ENCODE peak calls at places on chromosome 1, in five cellular contexts. N is choroid plexus epithelial cell, V is spleen, U is AG09309, G is BE2C. D is an unnamed sample.

GRCh38 chr1:227317541-227318002 is 720 bp downstream of the CDC42BPA start:
- DNase-seq in U (no peak), N (peak), G (peak), V (no peak), D (no peak)

GRCh38 chr1:225847610-225848009 is 34.6 kb downstream of the TMEM63A start:
- DNase-seq in G (no peak), V (peak), U (no peak), N (no peak), D (no peak)

GRCh38 chr1:232034547-232034946 is 408.0 kb downstream of the DISC1 start:
- DNase-seq in N (no peak), U (no peak), V (no peak), G (no peak), D (no peak)

GRCh38 chr1:61142726-61143500 is 60.6 kb downstream of the NFIA start:
- DNase-seq in G (no peak), V (no peak), N (no peak), U (no peak), D (no peak)

GRCh38 chr1:54347955-54348699 is 58.1 kb downstream of the SSBP3 start:
- DNase-seq in N (no peak), G (no peak), U (no peak), V (no peak), D (no peak)

GRCh38 chr1:56576880-56577858 is 2.2 kb downstream of the PLPP3 start:
- DNase-seq in V (no peak), U (no peak), G (no peak), N (peak), D (no peak)

GRCh38 chr1:17212487-17213121 is 7.7 kb downstream of the PADI1 start:
- DNase-seq in V (peak), N (peak), G (peak), U (peak), D (peak)

GRCh38 chr1:2999571-2999970 is 21.7 kb upstream of the ACTRT2 start:
- DNase-seq in U (no peak), V (peak), N (no peak), G (no peak), D (no peak)

GRCh38 chr1:83901547-83902155 is 97.3 kb downstream of the TTLL7 start:
- DNase-seq in N (peak), V (no peak), U (peak), G (no peak), D (peak)

GRCh38 chr1:12810691-12811408 is 19.7 kb downstream of the PRAMEF1 start:
- DNase-seq in U (no peak), V (no peak), G (no peak), N (no peak), D (no peak)

GRCh38 chr1:211420845-211421454 is 71.0 kb downstream of the RD3 start:
- DNase-seq in U (peak), G (no peak), N (peak), V (no peak), D (no peak)

GRCh38 chr1:35442737-35443136 is 114.5 kb downstream of the KIAA0319L start:
- DNase-seq in V (no peak), U (no peak), N (peak), G (no peak), D (no peak)

GRCh38 chr1:155307247-155307740 is 1.4 kb upstream of the FDPS start:
- DNase-seq in V (no peak), U (no peak), N (peak), G (no peak), D (no peak)

GRCh38 chr1:202967684-202968281 is 726 bp upstream of the CYB5R1 start:
- DNase-seq in U (no peak), V (no peak), G (no peak), N (peak), D (no peak)

GRCh38 chr1:116945996-116946395 is 36.3 kb downstream of the PTGFRN start:
- DNase-seq in U (no peak), V (no peak), N (no peak), G (no peak), D (no peak)

GRCh38 chr1:61642475-61643232 is 82.3 kb downstream of the TM2D1 start:
- DNase-seq in U (no peak), V (no peak), G (no peak), N (no peak), D (no peak)

GRCh38 chr1:41515778-41516167 is 31.3 kb upstream of the EDN2 start:
- DNase-seq in N (no peak), V (no peak), U (no peak), G (no peak), D (no peak)

GRCh38 chr1:165551469-165551868 is 7.7 kb downstream of the LRRC52 start:
- DNase-seq in V (no peak), U (no peak), G (no peak), N (no peak), D (no peak)

GRCh38 chr1:86548863-86549262 is 2.0 kb downstream of the CLCA4 start:
- DNase-seq in V (no peak), U (no peak), G (no peak), N (no peak), D (no peak)

GRCh38 chr1:113452921-113453770 is 62.8 kb downstream of the MAGI3 start:
- DNase-seq in V (no peak), N (peak), U (no peak), G (peak), D (no peak)

GRCh38 chr1:20634594-20635084 is 1.4 kb downstream of the PINK1 start:
- DNase-seq in U (no peak), G (no peak), N (peak), V (no peak), D (no peak)

GRCh38 chr1:174690266-174690665 is 242.5 kb downstream of the GPR52 start:
- DNase-seq in U (no peak), V (no peak), N (no peak), G (no peak), D (no peak)
- H3K4me3 ChIP-seq in U (no peak), V (no peak), N (no peak), G (no peak), D (no peak)

GRCh38 chr1:33310702-33311101 is 10.2 kb downstream of the A3GALT2 start:
- DNase-seq in N (no peak), G (no peak), V (peak), U (no peak), D (no peak)

GRCh38 chr1:33314371-33314893 is 6.5 kb downstream of the A3GALT2 start:
- DNase-seq in G (no peak), V (peak), N (no peak), U (no peak), D (no peak)

GRCh38 chr1:33311706-33312412 is 9.0 kb downstream of the A3GALT2 start:
- DNase-seq in U (no peak), N (no peak), G (no peak), V (peak), D (no peak)

GRCh38 chr1:33316601-33317000 is 4.3 kb downstream of the A3GALT2 start:
- DNase-seq in U (no peak), N (no peak), G (no peak), V (peak), D (no peak)

DNA sequence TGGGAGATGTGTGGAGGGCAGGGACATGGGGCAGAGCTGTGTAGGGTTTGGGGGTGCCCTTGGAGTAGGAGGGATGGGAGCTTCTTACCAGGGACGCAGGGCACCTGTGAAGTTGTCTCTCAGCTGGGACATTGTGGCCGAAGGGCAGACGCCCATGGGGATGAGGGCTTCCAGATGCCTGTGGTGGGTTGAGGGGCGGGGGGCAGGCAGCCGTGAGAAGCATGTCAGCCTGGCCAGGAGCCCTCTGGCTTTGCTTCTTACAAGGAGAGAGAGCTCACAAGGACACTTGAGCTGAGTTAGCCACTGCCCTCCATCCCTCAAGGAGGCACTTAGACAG is 8.5 kb downstream of the A3GALT2 start:
- DNase-seq in V (peak), N (no peak), U (no peak), G (no peak), D (no peak)
- TF ChIP-seq CTCF in V (no peak), N (no peak), U (no peak), G (no peak), D (no peak)

GRCh38 chr1:91018006-91018405 is 3.8 kb downstream of the ZNF644 start:
- DNase-seq in N (peak), G (no peak), U (no peak), V (no peak), D (no peak)
- H3K4me3 ChIP-seq in N (no peak), G (no peak), U (no peak), V (no peak), D (no peak)

GRCh38 chr1:11805454-11806306 is at the start of the genes CLCN6 and MTHFR:
- DNase-seq in N (peak), U (peak), V (peak), G (peak), D (peak)
- TF ChIP-seq CTCF in N (no peak), U (no peak), V (no peak), G (no peak), D (no peak)

GRCh38 chr1:156583821-156584622 is 4.5 kb downstream of the TTC24 start:
- DNase-seq in N (peak), G (peak), V (no peak), U (peak), D (peak)
- H3K4me3 ChIP-seq in N (no peak), G (no peak), V (no peak), U (no peak), D (no peak)

D was measured in AG04449.